ENCODE peak calls at places on chromosome 22, in five cellular contexts. P is body of pancreas, O is esophagus squamous epithelium, T is heart right ventricle, G is lower lobe of right lung. S is an unnamed sample.

GRCh38 chr22:49948573-49948957 is 12.0 kb upstream of the PIM3 start:
- DNase-seq in P (no peak), O (no peak), T (no peak), G (no peak), S (no peak)

GRCh38 chr22:27987557-27987956 is 68.5 kb upstream of the PITPNB start:
- DNase-seq in P (no peak), O (no peak), T (no peak), G (no peak), S (no peak)

GRCh38 chr22:27810566-27810965 is 9.0 kb upstream of the MN1 start:
- DNase-seq in P (peak), O (no peak), T (peak), G (no peak), S (no peak)

GRCh38 chr22:48761546-48761945 is 1066.1 kb downstream of the BRD1 start:
- DNase-seq in P (peak), O (no peak), T (no peak), G (peak), S (no peak)

GRCh38 chr22:29200901-29201300 is 4.8 kb upstream of the EMID1 start:
- DNase-seq in P (no peak), O (no peak), T (no peak), G (no peak), S (no peak)

GRCh38 chr22:39473856-39474255 is 17.0 kb downstream of the MGAT3 start:
- DNase-seq in P (no peak), O (no peak), T (no peak), G (no peak), S (no peak)

GRCh38 chr22:27983361-27983791 is 64.3 kb upstream of the PITPNB start:
- DNase-seq in P (no peak), O (no peak), T (no peak), G (no peak), S (no peak)

GRCh38 chr22:48887394-48888332 is 940.0 kb downstream of the BRD1 start:
- DNase-seq in P (no peak), O (no peak), T (no peak), G (no peak), S (no peak)

GRCh38 chr22:39746600-39747262 is 146.8 kb downstream of the ENTHD1 start:
- DNase-seq in P (no peak), O (no peak), T (no peak), G (no peak), S (no peak)

GRCh38 chr22:48415535-48415934 is 1412.1 kb downstream of the BRD1 start:
- DNase-seq in P (no peak), O (no peak), T (no peak), G (no peak), S (no peak)

GRCh38 chr22:50282361-50283144 is 12.4 kb upstream of the MAPK11 start:
- DNase-seq in P (peak), O (no peak), T (no peak), G (peak), S (no peak)

GRCh38 chr22:22749167-22749758 is 104.8 kb downstream of the GGTLC2 start:
- DNase-seq in P (no peak), O (no peak), T (no peak), G (no peak), S (no peak)

GRCh38 chr22:22748756-22749155 is 104.3 kb downstream of the GGTLC2 start:
- DNase-seq in P (no peak), O (no peak), T (no peak), G (no peak), S (no peak)

GRCh38 chr22:22746963-22747933 is 102.8 kb downstream of the GGTLC2 start:
- DNase-seq in P (no peak), O (no peak), T (no peak), G (no peak), S (peak)

GRCh38 chr22:22746061-22746962 is 101.9 kb downstream of the GGTLC2 start:
- DNase-seq in P (no peak), O (no peak), T (no peak), G (no peak), S (no peak)

GRCh38 chr22:22748297-22748743 is 103.9 kb downstream of the GGTLC2 start:
- DNase-seq in P (peak), O (no peak), T (no peak), G (no peak), S (peak)
- TF ChIP-seq CTCF in P (peak), O (peak), T (peak), G (peak), S (peak)

GRCh38 chr22:32123657-32124056 is 35.4 kb downstream of the C22orf42 start:
- DNase-seq in P (no peak), O (no peak), T (no peak), G (no peak), S (no peak)
- TF ChIP-seq CTCF in P (no peak), O (no peak), T (no peak), G (no peak), S (no peak)

DNA sequence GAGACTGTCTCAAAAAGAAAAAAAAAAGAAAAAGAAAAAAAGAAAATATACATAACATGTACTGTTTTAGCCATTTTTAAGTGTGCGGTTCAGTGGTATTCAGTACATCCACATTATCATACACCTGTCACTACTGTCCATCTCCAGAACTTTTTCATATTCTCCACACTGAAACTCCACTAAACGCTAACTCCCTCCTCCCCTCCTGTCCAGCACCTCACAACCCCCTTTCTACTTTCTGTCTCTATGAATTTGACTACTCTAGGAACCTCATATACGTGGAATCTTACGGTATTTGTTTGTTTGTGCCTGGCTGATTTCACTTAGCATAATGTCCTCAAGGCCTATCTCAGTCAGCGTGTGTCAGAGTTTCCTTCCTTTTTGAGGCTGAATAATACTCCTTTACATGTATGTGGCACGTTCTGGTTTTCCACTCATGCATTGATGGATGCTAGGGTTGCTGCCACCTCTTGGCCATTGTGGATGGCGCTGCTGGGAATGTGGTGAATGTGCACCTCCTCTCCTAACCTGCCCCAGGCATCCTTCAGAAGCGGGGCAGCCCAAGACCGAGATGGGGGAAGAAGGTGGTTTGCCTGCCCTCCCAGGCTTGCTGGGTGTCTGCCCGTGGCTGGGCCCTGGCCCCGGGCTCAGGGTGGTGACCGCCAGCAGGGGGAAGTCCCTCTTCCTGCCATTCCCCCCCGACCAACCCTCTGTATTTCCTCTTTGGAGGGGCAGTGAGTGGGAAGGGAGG is 60.5 kb downstream of the BCR start:
- DNase-seq in P (no peak), O (no peak), T (no peak), G (no peak), S (no peak)
- TF ChIP-seq CTCF in P (no peak), O (no peak), T (peak), G (peak), S (peak)

GRCh38 chr22:20127869-20128618 is 3.6 kb upstream of the ZDHHC8 start:
- DNase-seq in P (no peak), O (no peak), T (no peak), G (no peak), S (no peak)

GRCh38 chr22:20129747-20130014 is 1.9 kb upstream of the ZDHHC8 start:
- DNase-seq in P (no peak), O (no peak), T (no peak), G (no peak), S (no peak)

GRCh38 chr22:20130319-20130718 is 1.3 kb upstream of the ZDHHC8 start:
- DNase-seq in P (no peak), O (no peak), T (no peak), G (no peak), S (no peak)

GRCh38 chr22:20128619-20128901 is 3.0 kb upstream of the ZDHHC8 start:
- DNase-seq in P (no peak), O (no peak), T (no peak), G (no peak), S (no peak)

DNA sequence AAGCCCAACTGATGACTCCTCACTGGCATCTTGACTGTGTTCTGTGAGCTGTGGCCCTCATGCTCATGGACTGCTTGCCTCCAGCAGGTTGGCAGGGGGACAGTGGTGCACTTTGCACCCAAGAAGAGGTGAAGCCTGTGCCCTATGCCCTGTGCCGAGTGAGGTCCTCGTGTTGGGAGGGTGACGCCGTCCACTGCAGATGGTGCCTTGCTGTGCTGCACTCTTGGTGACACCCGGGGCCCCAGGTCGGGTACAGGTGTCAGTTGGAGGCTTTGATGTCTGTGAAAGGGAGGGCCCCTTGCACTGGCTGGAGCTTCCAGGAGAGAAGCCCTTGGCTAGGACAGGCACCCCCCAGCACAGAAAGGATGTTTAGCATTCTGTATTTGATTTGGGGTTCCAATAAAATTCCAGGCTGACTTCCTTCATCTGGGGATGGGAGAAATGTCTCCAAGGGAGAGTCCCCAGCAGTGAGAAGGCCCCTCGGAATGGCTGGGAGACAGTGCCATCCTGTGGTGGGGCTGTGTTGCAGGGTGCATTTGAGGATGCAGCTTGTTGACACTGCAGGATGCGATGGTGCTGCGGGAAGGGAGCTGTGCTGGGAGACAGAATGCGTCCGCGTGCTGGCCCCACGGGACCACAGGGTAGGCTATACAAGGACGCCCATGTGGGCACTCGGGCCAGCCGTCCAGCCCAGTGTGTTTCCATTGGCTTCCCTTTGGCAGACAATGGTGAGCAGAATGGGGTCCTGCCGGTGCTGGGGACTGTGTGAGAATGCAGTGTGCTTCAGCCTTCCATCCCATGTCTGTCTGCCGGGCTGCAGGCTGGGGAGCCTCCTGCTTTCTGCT is 2.5 kb upstream of the ZDHHC8 start:
- DNase-seq in P (peak), O (no peak), T (no peak), G (no peak), S (no peak)
- TF ChIP-seq CTCF in P (peak), O (no peak), T (peak), G (no peak), S (peak)

DNA sequence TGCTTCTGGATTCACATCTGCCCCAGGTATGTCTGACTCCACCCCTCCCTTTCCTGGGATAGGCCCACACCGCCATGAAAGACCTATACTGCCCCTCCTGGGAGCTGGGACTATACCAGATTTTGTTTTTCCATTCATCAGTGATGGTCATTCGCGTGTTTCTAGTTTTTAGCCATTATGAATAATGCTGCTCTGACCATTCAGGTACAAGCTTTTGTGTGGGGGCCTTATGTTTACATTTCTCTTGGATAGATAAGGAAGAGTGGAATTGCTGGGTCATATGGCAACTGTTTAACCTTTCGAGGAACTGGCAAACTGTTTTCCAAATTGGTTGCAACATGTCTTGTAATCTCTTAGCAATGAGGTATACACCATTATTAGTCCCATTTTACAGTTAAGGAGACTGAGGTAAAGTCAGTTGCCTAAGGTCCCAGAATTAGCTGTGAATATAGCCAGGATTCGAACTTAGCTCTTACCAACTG is 1.2 kb upstream of the TBC1D10A start:
- DNase-seq in P (peak), O (no peak), T (no peak), G (no peak), S (no peak)
- TF ChIP-seq CTCF in P (peak), O (no peak), T (no peak), G (no peak), S (no peak)

DNA sequence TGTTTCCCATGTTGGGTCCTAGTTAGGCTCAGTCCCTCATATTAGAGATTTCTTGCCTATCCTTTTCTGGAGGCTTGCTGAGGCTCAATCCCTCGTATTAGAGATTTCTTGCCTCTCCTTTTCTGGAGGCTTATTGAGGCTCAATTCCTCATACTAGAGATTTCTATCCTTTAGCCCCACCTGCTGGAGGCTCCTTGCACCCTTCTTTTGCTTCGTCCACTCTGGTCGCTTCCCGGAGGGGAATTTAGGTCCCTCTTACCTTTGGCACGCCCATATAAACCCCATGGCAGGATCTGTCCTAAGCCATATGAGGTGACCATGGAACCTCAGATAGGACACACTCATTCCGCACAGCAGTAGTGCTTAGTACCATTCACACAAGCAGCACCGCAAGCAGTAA is 15.9 kb downstream of the CYP2D6 start:
- DNase-seq in P (peak), O (no peak), T (no peak), G (no peak), S (no peak)
- TF ChIP-seq CTCF in P (peak), O (no peak), T (peak), G (peak), S (no peak)

DNA sequence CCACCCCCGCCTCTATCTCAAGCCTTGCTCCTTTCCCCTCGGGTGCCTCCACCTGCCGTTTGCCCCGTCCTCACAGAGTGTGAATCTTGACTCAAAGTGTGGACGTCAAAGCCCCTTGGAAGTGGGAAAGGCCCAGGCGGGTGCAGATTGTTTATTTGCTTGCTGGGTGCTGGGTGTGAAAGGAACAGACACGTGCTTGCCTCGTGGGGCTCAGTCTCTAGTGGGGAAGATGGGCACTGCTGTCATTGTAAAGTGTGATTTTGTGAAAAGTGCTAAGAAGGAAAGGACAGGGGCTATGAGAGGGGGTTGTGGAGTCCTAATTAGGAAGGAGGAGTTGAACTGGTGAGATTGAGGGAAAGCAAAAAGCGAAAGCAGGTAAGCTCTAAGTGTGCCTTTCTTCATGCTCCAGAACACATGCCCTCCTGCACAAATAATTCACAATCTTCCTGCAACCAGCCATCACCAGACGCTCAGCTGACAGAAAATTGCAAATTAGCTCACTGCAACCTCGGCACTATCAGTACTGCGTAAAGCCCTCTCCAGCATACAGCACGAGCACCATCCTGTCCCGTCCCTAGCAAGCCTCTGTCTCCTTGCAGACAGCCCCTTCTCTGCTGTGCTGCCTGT is 9.7 kb upstream of the GCAT start:
- DNase-seq in P (no peak), O (no peak), T (no peak), G (no peak), S (no peak)
- TF ChIP-seq CTCF in P (no peak), O (no peak), T (no peak), G (no peak), S (no peak)

GRCh38 chr22:24170189-24170588 is 11.1 kb upstream of the SUSD2 start:
- DNase-seq in P (no peak), O (no peak), T (no peak), G (no peak), S (no peak)
- TF ChIP-seq CTCF in P (no peak), O (no peak), T (no peak), G (no peak), S (no peak)

GRCh38 chr22:46607483-46608114 is 12.6 kb upstream of the GRAMD4 start:
- DNase-seq in P (no peak), O (no peak), T (no peak), G (peak), S (no peak)
- TF ChIP-seq CTCF in P (no peak), O (no peak), T (no peak), G (no peak), S (no peak)

GRCh38 chr22:30947821-30948454 is 20.6 kb downstream of the MORC2 start:
- DNase-seq in P (no peak), O (no peak), T (no peak), G (no peak), S (no peak)
- TF ChIP-seq CTCF in P (peak), O (peak), T (peak), G (peak), S (peak)